ENCODE peak calls at places on chromosomes 3 and 15, in six cellular contexts. One of them, this sample, is unnamed.

GRCh38 chr3:149080011-149080698 is 6.2 kb downstream of the HLTF start:
- DNase-seq in endothelial cell of umbilical vein: peak; percentile 57
- DNase-seq in K562: no peak
- DNase-seq in HepG2: no peak
- DNase-seq in A549: no peak
- DNase-seq in GM12878: no peak
- DNase-seq in this sample: no peak

GRCh38 chr3:188926141-188926540 is 245.6 kb upstream of the TPRG1 start:
- DNase-seq in endothelial cell of umbilical vein: no peak
- DNase-seq in A549: no peak
- DNase-seq in HepG2: no peak
- DNase-seq in K562: no peak
- DNase-seq in GM12878: no peak
- DNase-seq in this sample: no peak

GRCh38 chr3:32951410-32951811 is at the start of gene CCR4:
- DNase-seq in K562: no peak
- DNase-seq in endothelial cell of umbilical vein: peak; percentile 47
- DNase-seq in A549: no peak
- DNase-seq in HepG2: no peak
- DNase-seq in GM12878: no peak
- DNase-seq in this sample: no peak

GRCh38 chr15:61762682-61763081 is 297.6 kb downstream of the VPS13C start:
- DNase-seq in K562: no peak
- DNase-seq in endothelial cell of umbilical vein: no peak
- DNase-seq in GM12878: no peak
- DNase-seq in A549: no peak
- DNase-seq in HepG2: no peak
- DNase-seq in this sample: peak; percentile 9

GRCh38 chr15:57565326-57565725 is 26.4 kb upstream of the MYZAP start:
- DNase-seq in HepG2: no peak
- DNase-seq in K562: no peak
- DNase-seq in GM12878: no peak
- DNase-seq in endothelial cell of umbilical vein: no peak
- DNase-seq in A549: peak; percentile 37
- DNase-seq in this sample: peak; percentile 49

GRCh38 chr3:104554409-104554808 is 812.3 kb upstream of the ALCAM start:
- DNase-seq in K562: no peak
- DNase-seq in A549: no peak
- DNase-seq in GM12878: no peak
- DNase-seq in endothelial cell of umbilical vein: no peak
- DNase-seq in HepG2: no peak
- DNase-seq in this sample: no peak

GRCh38 chr3:192933779-192934456 is 16.3 kb upstream of the MB21D2 start:
- DNase-seq in GM12878: no peak
- DNase-seq in HepG2: no peak
- DNase-seq in endothelial cell of umbilical vein: no peak
- DNase-seq in A549: no peak
- DNase-seq in K562: no peak
- DNase-seq in this sample: no peak

GRCh38 chr3:138434276-138434874 is at the start of gene ESYT3:
- DNase-seq in A549: peak; percentile 58
- DNase-seq in GM12878: no peak
- DNase-seq in HepG2: peak; percentile 73
- DNase-seq in endothelial cell of umbilical vein: peak; percentile 29
- DNase-seq in K562: no peak
- DNase-seq in this sample: peak; percentile 84

GRCh38 chr3:123423026-123423425 is 25.9 kb downstream of the ADCY5 start:
- DNase-seq in A549: no peak
- DNase-seq in HepG2: no peak
- DNase-seq in K562: no peak
- DNase-seq in GM12878: no peak
- DNase-seq in endothelial cell of umbilical vein: no peak
- DNase-seq in this sample: no peak

GRCh38 chr15:23857028-23857641 is 170.0 kb upstream of the NDN start:
- DNase-seq in HepG2: peak; percentile 53
- DNase-seq in endothelial cell of umbilical vein: peak; percentile 1
- DNase-seq in GM12878: no peak
- DNase-seq in K562: peak; percentile 11
- DNase-seq in A549: peak; percentile 63
- DNase-seq in this sample: peak; percentile 53

GRCh38 chr3:149790265-149790664 is 2.1 kb downstream of the ANKUB1 start:
- DNase-seq in endothelial cell of umbilical vein: no peak
- DNase-seq in HepG2: no peak
- DNase-seq in K562: no peak
- DNase-seq in GM12878: no peak
- DNase-seq in A549: peak; percentile 29
- DNase-seq in this sample: no peak

GRCh38 chr15:52143862-52144261 is 31.3 kb upstream of the BCL2L10 start:
- DNase-seq in endothelial cell of umbilical vein: no peak
- DNase-seq in HepG2: peak; percentile 63
- DNase-seq in A549: peak; percentile 46
- DNase-seq in GM12878: no peak
- DNase-seq in K562: peak; percentile 22
- DNase-seq in this sample: peak; percentile 98

GRCh38 chr15:85826756-85827515 is 32.2 kb upstream of the KLHL25 start:
- DNase-seq in K562: no peak
- DNase-seq in HepG2: no peak
- DNase-seq in endothelial cell of umbilical vein: no peak
- DNase-seq in A549: no peak
- DNase-seq in GM12878: no peak
- DNase-seq in this sample: no peak

GRCh38 chr3:196697270-196697669 is 14.8 kb downstream of the CEP19 start:
- DNase-seq in K562: no peak
- DNase-seq in endothelial cell of umbilical vein: no peak
- DNase-seq in HepG2: no peak
- DNase-seq in A549: no peak
- DNase-seq in GM12878: no peak
- DNase-seq in this sample: peak; percentile 35
- TF ChIP-seq MYC in K562: no peak
- TF ChIP-seq MYC in endothelial cell of umbilical vein: no peak
- TF ChIP-seq MYC in HepG2: no peak
- TF ChIP-seq MYC in A549: no peak
- TF ChIP-seq MYC in GM12878: no peak
- TF ChIP-seq MYC in this sample: no peak

DNA sequence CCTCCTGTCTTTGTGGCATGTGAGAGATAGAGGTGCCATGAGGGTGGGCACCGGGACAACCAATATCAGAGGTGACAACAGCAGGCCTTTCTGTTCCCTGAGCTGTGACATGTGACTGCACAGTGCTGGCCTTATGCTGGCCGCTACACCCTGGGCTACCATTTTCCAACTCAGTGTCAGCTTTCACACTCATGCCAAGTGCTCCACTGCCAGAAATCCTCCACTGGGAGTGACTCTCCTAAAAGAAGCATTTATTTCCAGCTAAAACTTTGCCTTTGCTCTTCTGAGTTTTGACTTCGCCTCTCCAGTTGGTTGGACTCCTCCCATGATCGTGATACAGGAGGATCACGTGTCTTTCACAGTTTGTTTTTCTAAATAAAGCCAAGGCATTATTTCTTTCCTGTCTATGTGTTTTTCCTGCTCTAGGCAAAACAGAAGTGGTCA is 31.4 kb downstream of the CA12 start:
- DNase-seq in A549: no peak
- DNase-seq in K562: no peak
- DNase-seq in endothelial cell of umbilical vein: no peak
- DNase-seq in HepG2: no peak
- DNase-seq in GM12878: no peak
- DNase-seq in this sample: no peak
- TF ChIP-seq MAX in A549: no peak
- TF ChIP-seq MAX in K562: no peak
- TF ChIP-seq MAX in endothelial cell of umbilical vein: no peak
- TF ChIP-seq MAX in HepG2: no peak
- TF ChIP-seq MAX in GM12878: no peak
- TF ChIP-seq MAX in this sample: no peak

DNA sequence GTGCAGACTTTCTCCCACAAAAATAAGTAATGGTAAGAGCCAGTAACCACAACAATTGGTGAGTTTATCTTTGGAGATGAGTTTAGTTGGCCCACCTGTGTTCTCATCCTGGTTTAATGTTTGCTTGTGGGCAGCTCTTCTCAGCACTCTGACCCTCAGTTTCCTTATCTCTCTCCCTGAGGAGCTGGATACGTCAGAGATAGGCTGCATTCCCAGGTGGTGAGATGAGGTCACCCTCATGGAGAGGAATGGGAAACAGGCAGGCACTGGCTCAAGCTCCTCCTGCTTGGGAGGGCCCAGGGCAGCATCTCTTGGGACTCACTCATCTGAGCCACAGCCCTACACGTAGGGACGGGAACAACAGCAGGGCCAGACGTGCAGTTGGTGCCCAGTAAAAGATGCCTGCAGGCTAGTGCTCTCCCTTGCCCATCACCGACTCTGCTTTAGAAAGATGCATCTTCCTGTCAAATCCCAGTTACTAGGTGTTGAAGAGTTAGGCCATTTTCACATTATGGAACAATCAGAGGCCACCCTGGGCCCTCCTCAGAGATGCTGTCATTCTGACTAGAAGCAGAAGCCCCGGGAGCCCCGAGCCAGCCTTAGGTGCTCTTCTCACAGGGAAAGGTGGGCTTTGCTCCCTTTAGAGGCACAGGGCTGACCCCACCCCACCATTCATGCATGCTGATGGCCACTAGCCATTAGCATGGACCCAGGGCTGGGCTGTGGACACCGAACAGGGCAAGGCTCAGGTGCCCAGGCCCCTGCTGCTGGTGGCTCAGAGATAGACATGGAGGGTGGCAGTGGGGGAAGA is 59.7 kb downstream of the GRIP2 start:
- DNase-seq in endothelial cell of umbilical vein: peak; percentile 87
- DNase-seq in HepG2: no peak
- DNase-seq in GM12878: no peak
- DNase-seq in K562: peak; percentile 31
- DNase-seq in A549: no peak
- DNase-seq in this sample: no peak
- TF ChIP-seq MYC in endothelial cell of umbilical vein: no peak
- TF ChIP-seq MYC in HepG2: no peak
- TF ChIP-seq MYC in GM12878: no peak
- TF ChIP-seq MYC in K562: no peak
- TF ChIP-seq MYC in A549: no peak
- TF ChIP-seq MYC in this sample: no peak

GRCh38 chr15:64305261-64305660 is 50.7 kb downstream of the CSNK1G1 start:
- DNase-seq in GM12878: no peak
- DNase-seq in endothelial cell of umbilical vein: no peak
- DNase-seq in HepG2: no peak
- DNase-seq in A549: no peak
- DNase-seq in K562: no peak
- DNase-seq in this sample: no peak
- TF ChIP-seq MAX in GM12878: no peak
- TF ChIP-seq MAX in endothelial cell of umbilical vein: no peak
- TF ChIP-seq MAX in HepG2: no peak
- TF ChIP-seq MAX in A549: no peak
- TF ChIP-seq MAX in K562: no peak
- TF ChIP-seq MAX in this sample: no peak

DNA sequence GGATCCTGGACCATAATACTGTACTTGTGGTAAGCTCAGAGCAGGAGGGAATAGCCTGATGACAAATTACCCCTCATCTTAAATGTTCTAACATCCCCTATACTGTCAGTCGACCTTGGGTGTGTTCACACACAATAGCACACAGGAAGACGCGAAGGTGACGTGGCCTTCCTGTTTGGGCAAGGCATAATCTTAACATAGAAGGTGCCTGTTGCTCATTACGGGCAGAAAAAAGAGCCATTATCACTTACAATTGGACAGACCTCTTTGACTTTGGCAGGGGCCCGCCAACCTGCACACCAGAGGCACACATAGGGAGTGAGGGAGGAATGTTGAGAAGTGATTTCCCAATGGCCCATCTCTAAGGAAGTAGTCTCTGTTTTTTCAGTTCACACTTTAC is 144.2 kb downstream of the ANO10 start:
- DNase-seq in K562: no peak
- DNase-seq in GM12878: no peak
- DNase-seq in A549: no peak
- DNase-seq in endothelial cell of umbilical vein: peak; percentile 59
- DNase-seq in HepG2: no peak
- DNase-seq in this sample: no peak
- TF ChIP-seq MYC in K562: no peak
- TF ChIP-seq MYC in GM12878: no peak
- TF ChIP-seq MYC in A549: no peak
- TF ChIP-seq MYC in endothelial cell of umbilical vein: no peak
- TF ChIP-seq MYC in HepG2: no peak
- TF ChIP-seq MYC in this sample: no peak

GRCh38 chr3:69410301-69410700 is 24.4 kb upstream of the FRMD4B start:
- DNase-seq in HepG2: peak; percentile 48
- DNase-seq in GM12878: peak; percentile 61
- DNase-seq in endothelial cell of umbilical vein: peak; percentile 89
- DNase-seq in K562: peak; percentile 35
- DNase-seq in A549: peak; percentile 60
- DNase-seq in this sample: peak; percentile 60
- TF ChIP-seq MAX in HepG2: no peak
- TF ChIP-seq MAX in GM12878: no peak
- TF ChIP-seq MAX in endothelial cell of umbilical vein: no peak
- TF ChIP-seq MAX in K562: no peak
- TF ChIP-seq MAX in A549: no peak
- TF ChIP-seq MAX in this sample: no peak

DNA sequence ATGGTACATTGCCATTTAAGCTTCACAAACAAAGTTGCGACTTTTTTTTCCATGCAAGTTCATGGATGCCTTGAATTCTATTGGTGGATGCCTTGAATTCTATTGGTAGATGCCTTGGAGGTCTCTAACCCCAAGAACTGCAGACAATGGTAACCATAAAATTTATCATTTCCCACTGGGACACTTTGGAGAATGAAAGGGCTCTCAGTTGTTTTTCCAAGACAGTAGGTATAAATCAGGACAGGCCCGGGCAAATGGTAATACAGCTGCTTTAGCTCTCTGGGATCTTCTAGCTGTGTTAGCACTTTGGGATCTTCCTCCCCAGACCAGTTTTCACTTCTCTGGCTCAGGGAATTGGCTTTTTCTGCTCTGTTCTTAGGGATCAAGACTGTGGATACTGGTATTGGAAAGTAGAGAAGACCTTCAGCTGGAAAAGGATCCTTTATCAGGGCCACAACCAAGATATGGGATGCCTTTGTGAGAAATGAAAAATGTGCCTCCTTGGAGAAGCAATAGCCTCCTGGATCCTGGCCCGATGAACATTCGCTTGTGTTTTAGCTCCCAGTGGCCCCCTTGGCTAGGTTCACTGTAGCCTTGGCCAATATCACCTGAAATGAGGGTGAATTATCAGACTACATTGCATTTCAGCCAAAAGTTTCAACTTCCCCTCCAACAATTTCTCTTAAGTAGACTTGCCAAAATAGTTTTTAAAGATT is 8.3 kb downstream of the LRRC3B start:
- DNase-seq in GM12878: no peak
- DNase-seq in A549: no peak
- DNase-seq in endothelial cell of umbilical vein: no peak
- DNase-seq in HepG2: no peak
- DNase-seq in K562: no peak
- DNase-seq in this sample: no peak
- TF ChIP-seq MYC in GM12878: no peak
- TF ChIP-seq MYC in A549: no peak
- TF ChIP-seq MYC in endothelial cell of umbilical vein: no peak
- TF ChIP-seq MYC in HepG2: no peak
- TF ChIP-seq MYC in K562: no peak
- TF ChIP-seq MYC in this sample: no peak